ENCODE peak calls at places on chromosomes 4 and X, in six cellular contexts. W is GM12878, U is HepG2, P is K562, A is GM12891, L is H1. O is an unnamed sample.

GRCh38 chrX:133359466-133359865 is 55.8 kb downstream of the GPC4 start:
- DNase-seq in W (no peak), U (no peak), P (no peak), A (no peak), L (no peak), O (no peak)

GRCh38 chr4:113328514-113328913 is 279.1 kb downstream of the ANK2 start:
- DNase-seq in W (no peak), U (peak; percentile 15), P (peak; percentile 36), A (no peak), L (peak; percentile 65), O (no peak)

GRCh38 chr4:82499705-82500104 is 62.1 kb downstream of the TMEM150C start:
- DNase-seq in W (no peak), U (no peak), P (no peak), A (no peak), L (no peak), O (no peak)

GRCh38 chr4:53905281-53905934 is 159.0 kb downstream of the CHIC2 start:
- DNase-seq in W (no peak), U (peak; percentile 31), P (no peak), A (no peak), L (no peak), O (no peak)

GRCh38 chr4:107616838-107617389 is 103.1 kb downstream of the PAPSS1 start:
- DNase-seq in W (no peak), U (peak; percentile 16), P (no peak), A (no peak), L (no peak), O (no peak)

GRCh38 chr4:26235500-26235899 is 85.3 kb upstream of the RBPJ start:
- DNase-seq in W (no peak), U (no peak), P (no peak), A (no peak), L (no peak), O (no peak)

GRCh38 chrX:107565005-107565404 is 63.3 kb upstream of the PRPS1 start:
- DNase-seq in W (no peak), U (no peak), P (no peak), A (no peak), L (no peak), O (no peak)

GRCh38 chrX:29318051-29318450 is 730.8 kb downstream of the IL1RAPL1 start:
- DNase-seq in W (no peak), U (no peak), P (no peak), A (no peak), L (no peak), O (no peak)

DNA sequence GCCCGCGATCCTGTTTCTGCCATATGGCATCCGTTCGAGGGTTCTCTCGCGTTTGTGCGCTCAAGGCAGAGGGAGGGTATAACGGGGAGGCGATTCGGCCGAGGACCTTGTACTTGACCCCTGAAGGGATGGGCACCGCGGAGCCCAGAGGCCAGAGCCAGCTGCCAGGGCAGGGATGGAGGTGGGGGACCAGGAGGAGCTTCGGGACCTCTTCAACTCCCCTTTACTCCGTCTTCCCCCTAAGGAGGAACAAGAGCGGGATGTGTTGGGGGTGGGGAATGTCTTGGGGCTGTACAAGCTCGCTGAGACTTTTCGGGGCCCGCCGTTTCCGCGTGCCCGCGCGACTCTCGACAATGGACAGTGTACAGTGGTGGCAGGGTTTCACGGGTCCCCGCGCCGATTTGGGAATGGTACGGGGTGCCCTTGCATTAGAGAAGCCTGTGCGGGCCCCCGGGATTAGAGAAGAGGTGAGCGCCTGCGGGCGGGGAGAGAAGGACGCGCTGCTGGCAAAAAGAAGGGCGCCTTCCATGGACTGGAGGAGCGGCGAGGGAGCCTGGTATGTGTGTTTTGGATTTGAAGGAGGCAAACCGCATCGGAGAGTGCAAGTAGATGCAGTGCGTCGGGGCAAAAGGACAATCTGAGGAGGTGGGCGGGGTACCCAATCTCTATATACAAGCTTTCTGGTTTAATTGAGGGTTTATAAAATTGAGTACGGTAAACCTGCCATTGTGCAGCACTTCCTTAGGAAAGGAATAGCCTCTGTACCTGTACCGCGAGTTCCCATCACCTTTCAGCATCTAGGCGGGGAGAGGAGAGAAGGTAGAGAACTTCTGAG is 841 bp downstream of the UGT8 start:
- DNase-seq in W (no peak), U (no peak), P (no peak), A (no peak), L (peak; percentile 78), O (no peak)
- TF ChIP-seq POLR2A in W (no peak), U (no peak), P (peak; percentile 28), A (no peak), L (no peak), O (no peak)

DNA sequence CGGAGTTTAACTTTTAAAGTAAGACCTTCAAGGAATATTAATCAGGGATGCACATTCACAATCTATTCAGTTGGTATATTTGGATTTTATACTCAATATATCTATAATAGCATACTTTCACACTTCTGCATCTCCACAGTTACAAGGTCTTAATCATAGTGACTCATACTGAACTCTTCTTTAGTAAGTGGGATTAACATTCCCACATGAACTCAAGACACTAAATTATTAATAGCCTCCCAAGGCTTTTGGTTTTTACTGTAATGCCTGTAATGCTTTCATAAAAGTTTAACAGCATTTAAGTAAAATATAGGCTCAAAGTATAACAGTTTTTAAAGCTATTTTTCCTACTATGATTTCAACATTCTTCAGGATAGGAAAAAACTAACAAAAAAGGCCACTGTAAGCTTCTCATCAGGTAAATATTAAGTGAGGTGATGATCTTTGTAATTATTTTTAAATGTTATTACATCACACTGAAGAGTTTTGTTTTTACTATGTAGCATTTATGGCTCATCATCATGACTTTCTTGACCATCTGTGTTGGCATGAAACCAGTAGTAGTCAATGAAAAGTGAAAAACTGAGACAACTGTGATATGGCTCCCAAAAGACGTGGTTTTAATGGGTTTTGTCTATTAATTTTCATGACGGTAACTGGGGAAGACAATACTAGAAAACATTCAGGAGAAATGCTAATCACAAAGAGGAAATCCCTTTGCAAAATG is 91.5 kb upstream of the GALNT7 start:
- DNase-seq in W (no peak), U (no peak), P (no peak), A (no peak), L (no peak), O (no peak)
- TF ChIP-seq TAF1 in W (no peak), U (no peak), P (no peak), A (no peak), L (no peak), O (no peak)

GRCh38 chr4:51842554-51843308 is at the start of gene DCUN1D4:
- DNase-seq in W (peak; percentile 96), U (peak; percentile 98), P (peak; percentile 99), A (peak; percentile 98), L (peak; percentile 98), O (peak; percentile 99)

GRCh38 chr4:51845055-51845426 is 2.1 kb downstream of the DCUN1D4 start:
- DNase-seq in W (peak; percentile 13), U (no peak), P (no peak), A (no peak), L (no peak), O (no peak)

GRCh38 chr4:51843309-51844156 is 580 bp downstream of the DCUN1D4 start:
- DNase-seq in W (no peak), U (peak; percentile 28), P (peak; percentile 84), A (peak; percentile 49), L (no peak), O (peak; percentile 52)

GRCh38 chr4:51845736-51846135 is 2.8 kb downstream of the DCUN1D4 start:
- DNase-seq in W (no peak), U (no peak), P (no peak), A (no peak), L (no peak), O (no peak)

GRCh38 chr4:51844157-51845054 is 1.5 kb downstream of the DCUN1D4 start:
- DNase-seq in W (peak; percentile 51), U (peak; percentile 86), P (peak; percentile 57), A (peak; percentile 58), L (peak; percentile 86), O (peak; percentile 55)
- TF ChIP-seq POLR2A in W (no peak), U (peak; percentile 85), P (peak; percentile 83), A (no peak), L (no peak), O (peak; percentile 26)

GRCh38 chr4:48388504-48389154 is 47.3 kb downstream of the SLAIN2 start:
- DNase-seq in W (no peak), U (no peak), P (no peak), A (no peak), L (no peak), O (no peak)
- TF ChIP-seq TAF1 in W (no peak), U (no peak), P (no peak), A (no peak), L (no peak), O (no peak)

GRCh38 chr4:128810871-128811570 is 1.5 kb downstream of the JADE1 start:
- DNase-seq in W (no peak), U (peak; percentile 88), P (peak; percentile 73), A (peak; percentile 53), L (peak; percentile 89), O (peak; percentile 48)

GRCh38 chr4:128812360-128812958 is 3.0 kb downstream of the JADE1 start:
- DNase-seq in W (no peak), U (peak; percentile 76), P (no peak), A (peak; percentile 36), L (peak; percentile 69), O (peak; percentile 50)

GRCh38 chr4:128810331-128810870 is 901 bp downstream of the JADE1 start:
- DNase-seq in W (no peak), U (peak; percentile 45), P (peak; percentile 65), A (no peak), L (no peak), O (peak; percentile 20)

GRCh38 chr4:128811571-128812359 is 2.3 kb downstream of the JADE1 start:
- DNase-seq in W (no peak), U (peak; percentile 84), P (peak; percentile 69), A (peak; percentile 59), L (peak; percentile 86), O (peak; percentile 65)

GRCh38 chr4:128809477-128810330 is at the start of gene JADE1:
- DNase-seq in W (no peak), U (peak; percentile 91), P (peak; percentile 86), A (peak; percentile 62), L (peak; percentile 92), O (peak; percentile 68)
- TF ChIP-seq POLR2A in W (peak; percentile 83), U (peak; percentile 52), P (peak; percentile 52), A (no peak), L (peak; percentile 71), O (peak; percentile 56)

DNA sequence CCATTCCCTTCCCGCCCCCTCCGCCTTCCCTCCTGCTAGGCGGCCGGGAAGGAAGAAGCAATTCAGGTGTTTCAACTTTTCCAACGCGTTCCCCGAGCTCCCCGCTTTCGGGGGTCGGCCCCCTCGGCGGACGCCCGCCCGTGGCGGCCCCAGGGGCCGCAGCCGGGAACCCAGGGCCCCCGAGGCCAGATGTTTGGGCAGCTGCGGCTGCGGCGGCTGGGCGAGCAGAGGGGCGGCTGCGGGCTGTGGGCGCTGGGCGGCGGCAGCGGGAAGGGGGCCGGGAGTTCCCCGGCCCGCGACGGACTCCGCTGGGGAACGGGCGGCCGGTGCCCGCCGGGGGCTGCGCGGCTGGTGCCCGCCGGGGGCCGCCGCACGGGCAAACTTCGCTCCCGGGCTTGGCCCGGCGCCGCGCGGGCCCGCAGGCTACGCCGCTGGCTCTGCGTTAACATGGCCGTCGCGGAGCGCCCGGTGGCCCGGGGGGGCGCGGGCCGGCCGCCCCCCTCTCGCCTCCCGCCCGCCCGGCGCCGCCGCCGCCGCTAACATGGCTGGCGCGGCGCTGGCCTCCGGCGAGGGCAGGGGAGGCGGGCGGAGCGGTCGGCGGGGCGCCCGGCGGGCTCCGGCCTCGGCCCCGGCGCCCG is 510 bp downstream of the HMGB3 start:
- DNase-seq in W (no peak), U (no peak), P (peak; percentile 51), A (no peak), L (no peak), O (no peak)
- TF ChIP-seq TAF1 in W (no peak), U (no peak), P (no peak), A (no peak), L (no peak), O (no peak)

GRCh38 chrX:154515803-154516654 is at the start of gene FAM3A:
- DNase-seq in W (peak; percentile 52), U (peak; percentile 68), P (peak; percentile 93), A (peak; percentile 67), L (peak; percentile 87), O (peak; percentile 65)
- TF ChIP-seq POLR2A in W (peak; percentile 87), U (peak; percentile 67), P (peak; percentile 83), A (peak; percentile 63), L (no peak), O (peak; percentile 63)